ENCODE peak calls at places on chromosomes 16 and 17, in five cellular contexts. F, M, G, B and A are unnamed samples.

GRCh38 chr17:73722163-73722562 is 77.9 kb upstream of the SDK2 start:
- DNase-seq in F (no peak), M (peak), B (no peak), G (peak), A (no peak)

GRCh38 chr17:48012151-48012520 is 25.5 kb downstream of the COPZ2 start:
- DNase-seq in B (peak), F (no peak), G (peak), M (peak), A (peak)

GRCh38 chr17:34892864-34893263 is 68.4 kb downstream of the CCT6B start:
- DNase-seq in F (no peak), B (no peak), G (no peak), M (no peak), A (no peak)

GRCh38 chr16:28845173-28846079 is 722 bp downstream of the TUFM start:
- DNase-seq in M (no peak), F (no peak), B (no peak), G (no peak), A (no peak)

GRCh38 chr17:48472485-48473281 is 42.7 kb upstream of the SKAP1 start:
- DNase-seq in F (no peak), M (no peak), G (peak), B (no peak), A (no peak)

GRCh38 chr16:13779676-13780075 is 140.3 kb upstream of the ERCC4 start:
- DNase-seq in F (no peak), G (no peak), M (peak), B (no peak), A (no peak)

GRCh38 chr16:2813661-2814288 is 3.3 kb upstream of the PRSS21 start:
- DNase-seq in G (no peak), M (no peak), B (no peak), F (no peak), A (no peak)

GRCh38 chr16:5216681-5217080 is 119.1 kb upstream of the EEF2KMT start:
- DNase-seq in G (no peak), B (no peak), F (no peak), M (no peak), A (no peak)

GRCh38 chr16:68235882-68236803 is at the start of gene ESRP2:
- DNase-seq in M (peak), G (peak), B (peak), F (no peak), A (no peak)

GRCh38 chr17:40417258-40417608 is 463 bp downstream of the TOP2A start:
- DNase-seq in F (no peak), G (peak), B (no peak), M (peak), A (no peak)

GRCh38 chr16:66569131-66569530 is 2.9 kb downstream of the CMTM1 start:
- DNase-seq in G (no peak), M (no peak), B (no peak), F (no peak), A (no peak)